ENCODE peak calls at places on chromosomes 11 and 22, in nine cellular contexts. B is astrocyte of the spinal cord, Z is HFF-Myc, L is WTC11, T is glutamatergic neuron, X is activated B cell treated with CpG ODN at 0.5 μM for 24 hours, K is neural crest cell, N is AG10803, Y is GM13976. C is an unnamed sample.

GRCh38 chr11:102427068-102427467 is 25.5 kb downstream of the TMEM123 start:
- DNase-seq in B (no peak), Z (no peak), K (no peak), N (no peak), X (no peak), Y (no peak), T (no peak), L (no peak), C (no peak)

GRCh38 chr11:27976262-27976661 is 131.7 kb downstream of the KIF18A start:
- DNase-seq in K (no peak), Y (no peak), L (no peak), T (no peak), B (no peak), Z (no peak), X (no peak), N (peak), C (no peak)

GRCh38 chr11:19276859-19277808 is 36.4 kb upstream of the E2F8 start:
- DNase-seq in L (no peak), K (no peak), Z (no peak), N (no peak), X (no peak), T (no peak), B (no peak), Y (no peak), C (no peak)

GRCh38 chr11:99519095-99519494 is 498.3 kb downstream of the CNTN5 start:
- DNase-seq in Z (no peak), Y (no peak), K (no peak), T (no peak), X (no peak), L (no peak), N (no peak), B (peak), C (no peak)

GRCh38 chr11:12539570-12539969 is 134.7 kb upstream of the TEAD1 start:
- DNase-seq in B (peak), T (no peak), Y (no peak), K (no peak), L (no peak), X (no peak), Z (peak), N (peak), C (no peak)

GRCh38 chr11:61776561-61777075 is 15.8 kb downstream of the TMEM258 start:
- DNase-seq in T (peak), L (peak), N (peak), Y (peak), Z (no peak), X (peak), B (peak), K (peak), C (peak)

GRCh38 chr22:39534591-39535301 is 2.2 kb upstream of the RPS19BP1 start:
- DNase-seq in L (peak), N (peak), B (peak), Y (peak), Z (no peak), T (peak), K (peak), X (peak), C (peak)

GRCh38 chr11:17405232-17406005 is 17.0 kb upstream of the KCNJ11 start:
- DNase-seq in Z (peak), K (no peak), Y (no peak), N (peak), B (peak), X (no peak), T (peak), L (peak), C (peak)

GRCh38 chr11:63343130-63343529 is 26.5 kb upstream of the SLC22A9 start:
- DNase-seq in N (no peak), T (no peak), Y (no peak), L (no peak), Z (no peak), K (no peak), B (no peak), X (no peak), C (no peak)

GRCh38 chr11:71250512-71251158 is 1.7 kb downstream of the SHANK2 start:
- DNase-seq in T (no peak), X (no peak), B (no peak), K (no peak), Z (no peak), L (no peak), Y (no peak), N (no peak), C (no peak)

GRCh38 chr11:14567064-14567651 is 47.0 kb upstream of the PSMA1 start:
- DNase-seq in B (no peak), T (no peak), X (no peak), K (no peak), L (no peak), Y (no peak), Z (no peak), N (no peak), C (no peak)

GRCh38 chr22:19903031-19903430 is 38.5 kb upstream of the COMT start:
- DNase-seq in Y (no peak), X (no peak), Z (no peak), K (no peak), B (no peak), L (no peak), N (no peak), T (peak), C (peak)

GRCh38 chr11:68997124-68997994 is 15.7 kb downstream of the MRGPRF start:
- DNase-seq in Z (no peak), Y (no peak), N (no peak), K (no peak), T (no peak), X (no peak), B (no peak), L (peak), C (no peak)

DNA sequence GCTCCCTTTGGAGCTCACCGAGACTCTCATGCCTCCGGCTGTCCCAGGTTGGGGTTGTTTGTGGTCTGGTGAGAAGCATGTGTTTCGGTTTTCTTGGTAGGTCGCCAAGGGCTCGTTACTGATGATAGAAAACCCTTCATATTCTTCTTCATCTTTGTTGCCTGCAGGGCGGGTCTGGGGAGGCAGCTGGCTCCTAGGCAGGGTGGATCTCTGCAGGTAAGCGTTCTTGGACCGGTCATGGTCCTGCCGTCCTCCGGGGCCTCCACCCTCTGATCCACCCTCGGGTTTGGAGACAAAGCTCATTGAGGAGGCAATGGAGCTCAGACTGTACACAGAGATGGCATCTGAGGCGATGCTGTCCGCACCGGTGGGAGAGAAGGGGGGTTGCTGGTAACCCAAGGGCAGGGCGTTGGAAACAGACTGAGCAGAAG is 64.3 kb upstream of the PITPNB start:
- DNase-seq in Y (no peak), Z (no peak), T (no peak), N (no peak), B (no peak), L (no peak), X (no peak), K (no peak), C (no peak)
- TF ChIP-seq CTCF in Y (no peak), Z (no peak), T (no peak), N (no peak), B (no peak), L (no peak), X (no peak), K (no peak), C (no peak)

GRCh38 chr11:9663699-9664275 is at the start of gene SWAP70:
- DNase-seq in N (peak), K (peak), Y (peak), Z (peak), T (peak), X (peak), B (peak), L (peak), C (peak)
- TF ChIP-seq CTCF in N (peak), K (peak), Y (no peak), Z (peak), T (no peak), X (no peak), B (peak), L (no peak), C (peak)

GRCh38 chr11:1038361-1038760 is 1.8 kb upstream of the MUC6 start:
- DNase-seq in N (no peak), K (no peak), T (no peak), X (no peak), Y (no peak), L (no peak), Z (no peak), B (no peak), C (no peak)

GRCh38 chr11:1040428-1041148 is 4.1 kb upstream of the MUC6 start:
- DNase-seq in T (no peak), Y (no peak), Z (no peak), L (no peak), N (no peak), X (no peak), K (no peak), B (no peak), C (peak)

GRCh38 chr11:1041149-1041467 is 4.6 kb upstream of the MUC6 start:
- DNase-seq in K (no peak), X (no peak), T (peak), B (no peak), L (no peak), Y (no peak), Z (no peak), N (no peak), C (peak)

GRCh38 chr11:1038921-1039320 is 2.4 kb upstream of the MUC6 start:
- DNase-seq in X (no peak), T (peak), B (no peak), K (no peak), Y (no peak), L (no peak), N (no peak), Z (no peak), C (no peak)

GRCh38 chr11:1039481-1040427 is 3.2 kb upstream of the MUC6 start:
- DNase-seq in T (peak), L (no peak), X (no peak), B (no peak), Z (no peak), N (no peak), Y (no peak), K (no peak), C (no peak)
- TF ChIP-seq CTCF in T (no peak), L (no peak), X (no peak), B (no peak), Z (no peak), N (no peak), Y (no peak), K (no peak), C (no peak)

DNA sequence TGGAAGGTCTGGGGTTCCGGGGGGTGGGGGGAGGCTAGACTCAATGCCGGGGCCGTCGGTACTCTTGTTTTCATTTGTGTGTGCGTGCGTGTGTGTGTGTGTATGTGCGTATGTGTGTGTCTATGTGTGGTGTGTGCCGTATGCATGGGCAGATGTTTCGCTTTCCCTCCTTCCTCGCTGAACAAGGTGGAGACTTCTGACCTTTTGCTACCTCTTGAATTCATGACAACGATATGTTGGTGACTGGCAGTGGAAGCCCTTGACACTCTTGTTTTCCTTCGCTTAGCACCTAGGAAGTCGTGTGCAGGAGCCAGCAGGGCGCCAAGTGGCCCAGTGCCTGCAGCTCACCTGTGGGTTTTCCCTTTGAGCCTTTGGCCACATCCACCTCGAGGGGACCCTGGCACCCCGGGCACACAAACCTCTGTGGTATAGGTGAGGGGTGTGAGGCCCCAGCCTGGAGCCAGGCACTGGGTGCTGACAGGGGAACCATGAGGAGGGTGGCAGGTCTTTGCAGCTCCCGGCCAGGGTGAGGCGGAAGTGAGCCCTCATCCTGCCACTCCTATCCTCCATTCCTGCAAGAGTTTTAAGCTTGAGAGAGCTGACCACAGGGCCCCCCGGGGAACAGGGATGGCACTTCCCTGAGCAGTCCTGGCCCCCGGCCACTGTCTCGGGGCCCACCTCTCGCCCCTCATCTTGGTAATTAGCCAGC is 19.3 kb upstream of the TMEM191C start:
- DNase-seq in Z (no peak), T (peak), L (peak), B (no peak), K (no peak), N (no peak), X (no peak), Y (no peak), C (peak)
- TF ChIP-seq CTCF in Z (peak), T (no peak), L (no peak), B (peak), K (peak), N (no peak), X (no peak), Y (no peak), C (peak)

GRCh38 chr11:126352163-126352562 is 3.3 kb upstream of the ST3GAL4 start:
- DNase-seq in K (no peak), L (no peak), N (no peak), T (no peak), X (no peak), B (no peak), Y (no peak), Z (no peak), C (no peak)

GRCh38 chr11:126354631-126355323 is 709 bp upstream of the ST3GAL4 start:
- DNase-seq in N (no peak), T (no peak), Z (no peak), K (no peak), X (no peak), L (no peak), Y (peak), B (no peak), C (no peak)

GRCh38 chr11:126355324-126355925 is at the start of gene ST3GAL4:
- DNase-seq in N (peak), L (peak), B (peak), Z (no peak), X (peak), T (peak), K (peak), Y (peak), C (peak)

GRCh38 chr11:126350811-126351210 is 4.7 kb upstream of the ST3GAL4 start:
- DNase-seq in B (no peak), Y (no peak), T (no peak), X (no peak), K (no peak), L (no peak), Z (no peak), N (no peak), C (no peak)

GRCh38 chr11:126352934-126353801 is 2.3 kb upstream of the ST3GAL4 start:
- DNase-seq in K (no peak), Y (no peak), Z (peak), N (peak), X (no peak), L (no peak), T (no peak), B (peak), C (no peak)
- TF ChIP-seq CTCF in K (no peak), Y (no peak), Z (no peak), N (no peak), X (no peak), L (no peak), T (no peak), B (no peak), C (no peak)

DNA sequence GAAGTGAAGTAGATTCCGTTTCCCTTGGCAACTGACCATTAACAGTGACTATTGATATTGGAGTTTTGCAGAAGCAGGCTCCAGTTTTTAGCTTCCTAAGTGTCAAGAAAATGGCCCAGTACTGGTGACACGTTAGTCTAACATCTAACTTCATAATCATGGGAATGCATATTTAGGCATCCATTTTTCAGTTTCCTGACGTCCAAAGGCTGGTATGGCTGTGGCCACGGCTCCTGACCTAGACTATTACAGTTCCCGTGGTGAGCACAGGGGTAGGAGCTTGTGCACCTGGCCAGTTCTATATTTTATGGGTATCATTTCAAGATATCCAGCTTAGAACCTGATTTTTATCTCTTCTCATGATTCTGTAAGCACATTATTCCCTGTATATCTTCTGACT is 323.8 kb downstream of the GUCY1A2 start:
- DNase-seq in B (no peak), T (no peak), N (no peak), X (no peak), Z (no peak), Y (no peak), K (no peak), L (no peak), C (no peak)
- TF ChIP-seq CTCF in B (no peak), T (no peak), N (no peak), X (no peak), Z (no peak), Y (no peak), K (no peak), L (no peak), C (no peak)

GRCh38 chr22:30867746-30868662 is 100.6 kb downstream of the MORC2 start:
- DNase-seq in L (no peak), Y (no peak), X (no peak), Z (no peak), K (no peak), T (no peak), B (no peak), N (no peak), C (no peak)

GRCh38 chr22:30868663-30869385 is 99.8 kb downstream of the MORC2 start:
- DNase-seq in K (no peak), L (no peak), Z (no peak), X (no peak), T (peak), B (peak), Y (no peak), N (no peak), C (no peak)

GRCh38 chr22:30865656-30866055 is 102.9 kb downstream of the MORC2 start:
- DNase-seq in K (no peak), L (no peak), Z (no peak), Y (peak), T (no peak), X (no peak), B (no peak), N (no peak), C (no peak)

GRCh38 chr22:30866216-30866615 is 102.4 kb downstream of the MORC2 start:
- DNase-seq in Z (no peak), B (no peak), Y (peak), N (no peak), T (no peak), X (no peak), K (no peak), L (no peak), C (no peak)

DNA sequence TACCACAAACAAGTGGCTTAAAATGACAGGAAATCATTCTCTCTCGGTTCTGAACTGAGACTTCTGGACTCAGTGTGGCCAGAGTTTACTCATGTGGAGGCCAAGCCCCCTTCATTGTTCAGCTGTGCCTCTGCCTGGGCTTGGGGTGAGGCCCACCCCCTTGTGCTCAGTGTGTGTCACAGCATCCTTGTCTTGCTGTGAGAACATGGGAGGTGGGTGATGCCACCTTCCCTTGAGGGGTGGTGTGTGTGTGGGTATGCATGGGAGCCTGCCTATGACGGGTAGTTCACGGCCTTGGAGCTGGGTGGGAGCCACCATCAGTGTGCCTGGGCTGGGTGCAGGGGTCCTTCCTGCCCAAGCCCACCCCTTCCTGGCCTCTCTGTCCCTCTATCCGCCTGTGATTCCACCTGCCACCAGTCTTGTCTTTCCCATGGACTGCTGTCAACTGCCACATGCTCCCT is 101.7 kb downstream of the MORC2 start:
- DNase-seq in K (no peak), L (no peak), X (no peak), T (no peak), Z (no peak), N (no peak), B (no peak), Y (peak), C (no peak)
- TF ChIP-seq CTCF in K (peak), L (no peak), X (no peak), T (no peak), Z (peak), N (no peak), B (no peak), Y (no peak), C (no peak)

DNA sequence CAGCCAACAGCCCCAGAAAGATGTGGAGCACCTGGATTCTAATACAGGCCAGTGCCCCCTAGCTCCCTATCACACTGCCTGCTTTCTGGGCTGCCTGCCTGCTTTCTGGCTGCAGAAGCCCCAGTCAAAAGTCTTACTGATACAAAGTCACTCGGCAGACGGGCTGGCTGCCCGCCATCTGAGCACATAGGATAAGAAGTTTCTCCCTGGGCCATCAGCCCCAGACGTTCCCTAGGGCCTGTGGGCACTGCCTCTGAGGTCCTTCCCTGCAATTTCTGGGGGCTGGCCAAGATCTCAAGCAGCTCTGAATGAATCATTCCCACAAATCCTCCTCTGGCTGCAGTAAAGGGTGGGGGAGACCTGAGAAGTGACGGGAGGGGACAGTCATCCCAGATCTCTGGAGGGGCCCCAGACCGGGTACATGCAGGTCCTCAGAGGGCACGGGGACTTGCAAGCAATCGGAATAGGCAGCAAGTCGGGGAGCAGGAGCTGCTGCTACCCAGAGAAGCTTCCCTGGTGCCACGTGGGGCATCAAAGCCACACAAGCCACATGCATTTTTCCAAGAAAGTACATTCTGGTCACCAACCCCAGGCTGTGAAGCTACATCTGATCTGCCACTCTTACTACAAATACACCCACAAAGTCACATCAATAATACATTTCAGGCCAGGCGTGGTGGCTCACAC is 4.7 kb downstream of the TPST2 start:
- DNase-seq in L (no peak), B (peak), N (peak), Z (no peak), X (no peak), Y (no peak), T (no peak), K (no peak), C (peak)
- TF ChIP-seq CTCF in L (no peak), B (peak), N (peak), Z (no peak), X (no peak), Y (no peak), T (no peak), K (no peak), C (peak)

GRCh38 chr11:65433657-65434056 is 11.1 kb downstream of the NEAT1 start:
- DNase-seq in Z (no peak), N (no peak), K (no peak), B (peak), T (no peak), L (no peak), Y (no peak), X (no peak), C (no peak)

GRCh38 chr11:65432133-65432650 is 9.6 kb downstream of the NEAT1 start:
- DNase-seq in Z (no peak), B (no peak), L (no peak), N (peak), Y (no peak), X (no peak), T (no peak), K (no peak), C (no peak)

GRCh38 chr11:65431452-65432132 is 9.0 kb downstream of the NEAT1 start:
- DNase-seq in X (no peak), Y (no peak), Z (no peak), T (no peak), K (no peak), N (peak), B (peak), L (no peak), C (no peak)

GRCh38 chr11:65434057-65434666 is 11.6 kb downstream of the NEAT1 start:
- DNase-seq in X (no peak), B (peak), L (no peak), K (no peak), N (peak), Y (no peak), T (no peak), Z (no peak), C (no peak)

GRCh38 chr11:65432686-65433582 is 10.3 kb downstream of the NEAT1 start:
- DNase-seq in B (peak), Z (no peak), N (peak), Y (no peak), L (no peak), X (no peak), T (no peak), K (no peak), C (no peak)
- TF ChIP-seq CTCF in B (no peak), Z (no peak), N (peak), Y (peak), L (no peak), X (no peak), T (no peak), K (peak), C (peak)